ENCODE peak calls at places on chromosomes 11 and 22, in five cellular contexts. Y, N, W, Z and T are unnamed samples.

GRCh38 chr11:67024410-67024809 is 1.5 kb downstream of the SYT12 start:
- DNase-seq in Y (no peak), N (peak), Z (peak), W (peak), T (peak)

GRCh38 chr22:41862160-41862529 is 29.2 kb downstream of the SREBF2 start:
- DNase-seq in Y (peak), N (no peak), Z (peak), W (no peak), T (peak)

GRCh38 chr22:48751539-48752437 is 1075.9 kb downstream of the BRD1 start:
- DNase-seq in Z (no peak), N (no peak), Y (no peak), W (no peak), T (no peak)

GRCh38 chr11:128670631-128671030 is 23.2 kb upstream of the FLI1 start:
- DNase-seq in Z (no peak), Y (no peak), N (no peak), W (no peak), T (no peak)

GRCh38 chr22:37476389-37477329 is 9.5 kb downstream of the MFNG start:
- DNase-seq in Z (no peak), N (no peak), Y (no peak), W (no peak), T (no peak)

GRCh38 chr11:76860539-76861475 is at the start of gene ACER3:
- DNase-seq in Z (peak), Y (peak), W (peak), N (peak), T (peak)

GRCh38 chr22:22498267-22498666 is 10.3 kb downstream of the ZNF280B start:
- DNase-seq in Y (no peak), Z (no peak), N (no peak), W (no peak), T (no peak)

GRCh38 chr11:109641549-109641948 is 219.6 kb downstream of the C11orf87 start:
- DNase-seq in N (no peak), Z (no peak), W (no peak), Y (no peak), T (no peak)

GRCh38 chr11:124394408-124394807 is 4.4 kb downstream of the OR8B3 start:
- DNase-seq in Y (no peak), Z (no peak), W (no peak), N (no peak), T (no peak)

GRCh38 chr22:39431216-39431801 is 25.5 kb upstream of the MGAT3 start:
- DNase-seq in Y (no peak), N (no peak), W (no peak), Z (no peak), T (no peak)

GRCh38 chr11:124783002-124783401 is 17.2 kb downstream of the MSANTD2 start:
- DNase-seq in N (no peak), Z (no peak), Y (no peak), W (no peak), T (no peak)

GRCh38 chr11:57459112-57460016 is 964 bp upstream of the RTN4RL2 start:
- DNase-seq in Z (no peak), W (no peak), Y (no peak), N (no peak), T (no peak)

GRCh38 chr11:116171271-116172140 is 601.3 kb downstream of the BUD13 start:
- DNase-seq in N (no peak), Z (no peak), Y (no peak), W (no peak), T (no peak)

GRCh38 chr22:39288135-39288898 is 31.1 kb downstream of the RPL3 start:
- DNase-seq in Y (no peak), N (no peak), W (no peak), Z (no peak), T (no peak)

GRCh38 chr11:86625981-86626380 is 46.4 kb downstream of the ME3 start:
- DNase-seq in N (no peak), Y (no peak), Z (no peak), W (no peak), T (no peak)

GRCh38 chr22:20552450-20552894 is 45.1 kb downstream of the MED15 start:
- DNase-seq in Z (no peak), Y (no peak), N (no peak), W (no peak), T (no peak)

GRCh38 chr11:27234043-27234668 is 128.9 kb downstream of the CCDC34 start:
- DNase-seq in W (no peak), Z (no peak), Y (no peak), N (no peak), T (no peak)

GRCh38 chr11:123525511-123525918 is 95.4 kb downstream of the GRAMD1B start:
- DNase-seq in N (no peak), Y (no peak), Z (no peak), W (no peak), T (no peak)

GRCh38 chr11:66607126-66607834 is 9.2 kb upstream of the RBM14 start:
- DNase-seq in N (no peak), Y (no peak), W (no peak), Z (no peak), T (no peak)

GRCh38 chr22:50205781-50206569 is 5.2 kb downstream of the SELENOO start:
- DNase-seq in W (no peak), Z (no peak), N (no peak), Y (no peak), T (no peak)

GRCh38 chr11:78132475-78132874 is 7.0 kb downstream of the ALG8 start:
- DNase-seq in Y (no peak), Z (no peak), N (no peak), W (no peak), T (no peak)

GRCh38 chr11:87239001-87239400 is 201.3 kb downstream of the TMEM135 start:
- DNase-seq in N (no peak), Y (no peak), W (no peak), Z (no peak), T (no peak)

GRCh38 chr11:84865791-84866535 is 761.2 kb downstream of the DLG2 start:
- DNase-seq in N (no peak), Z (no peak), W (no peak), Y (no peak), T (no peak)

GRCh38 chr11:104151404-104152204 is 12.3 kb downstream of the PDGFD start:
- DNase-seq in W (no peak), Z (no peak), N (no peak), Y (no peak), T (no peak)

GRCh38 chr11:79092791-79093313 is 348.0 kb downstream of the TENM4 start:
- DNase-seq in N (no peak), W (no peak), Y (no peak), Z (no peak), T (no peak)

GRCh38 chr11:66489636-66490035 is 9.4 kb downstream of the DPP3 start:
- DNase-seq in W (no peak), Y (no peak), Z (no peak), N (no peak), T (no peak)

GRCh38 chr11:68658097-68658496 is 26.2 kb upstream of the GAL start:
- DNase-seq in N (no peak), Z (no peak), W (no peak), Y (no peak), T (no peak)

GRCh38 chr11:130474637-130475400 is 26.4 kb downstream of the ADAMTS15 start:
- DNase-seq in Y (no peak), Z (no peak), N (no peak), W (no peak), T (no peak)